ENCODE peak calls at places on chromosomes 12 and 14, in four cellular contexts. B, S, U and Q are unnamed samples.

GRCh38 chr12:4908694-4909396 is 860 bp upstream of the KCNA1 start:
- DNase-seq in S (no peak), U (no peak), B (no peak), Q (no peak)

GRCh38 chr12:115998119-115998633 is 279.3 kb downstream of the MED13L start:
- DNase-seq in U (peak; percentile 61), S (no peak), B (no peak), Q (no peak)

GRCh38 chr12:1835178-1836131 is 15.1 kb downstream of the LRTM2 start:
- DNase-seq in U (no peak), B (no peak), S (no peak), Q (no peak)

GRCh38 chr14:81302613-81303012 is 81.9 kb upstream of the GTF2A1 start:
- DNase-seq in S (no peak), U (no peak), B (no peak), Q (no peak)

GRCh38 chr12:27580561-27581330 is 56.7 kb downstream of the PPFIBP1 start:
- DNase-seq in U (no peak), S (no peak), B (no peak), Q (no peak)

GRCh38 chr12:76878899-76879709 is at the start of gene CSRP2:
- DNase-seq in S (peak; percentile 91), U (peak; percentile 91), B (peak; percentile 91), Q (peak; percentile 85)

GRCh38 chr14:74062809-74063150 is 21.5 kb downstream of the ALDH6A1 start:
- DNase-seq in B (no peak), S (no peak), U (no peak), Q (no peak)

GRCh38 chr12:26701604-26702215 is 131.3 kb downstream of the ITPR2 start:
- DNase-seq in B (no peak), U (no peak), S (no peak), Q (no peak)

GRCh38 chr12:1796515-1797010 is 23.8 kb upstream of the LRTM2 start:
- DNase-seq in B (peak; percentile 38), U (peak; percentile 81), S (peak; percentile 59), Q (peak; percentile 91)

GRCh38 chr12:4700621-4701026 is 19.6 kb upstream of the GALNT8 start:
- DNase-seq in S (peak; percentile 42), B (peak; percentile 56), U (peak; percentile 51), Q (no peak)

DNA sequence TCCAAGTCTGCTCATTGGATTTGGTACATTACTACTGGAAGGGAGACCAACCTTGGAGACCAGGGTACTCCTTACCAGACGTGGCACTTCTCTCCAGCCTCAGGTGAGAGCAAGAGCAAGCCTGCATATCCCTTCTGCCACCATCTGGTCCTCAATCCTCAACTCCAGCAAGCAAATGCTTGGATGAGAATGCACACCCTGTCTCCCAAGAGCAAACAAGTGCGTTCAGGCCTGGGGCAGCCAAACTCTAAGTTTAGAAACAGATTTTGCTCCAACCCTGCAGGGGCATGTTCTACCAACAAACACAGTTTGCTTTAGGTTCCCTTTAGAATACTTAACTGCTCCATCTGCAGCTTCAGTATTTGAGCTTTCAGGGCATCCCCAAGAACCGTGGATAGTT is 56.0 kb upstream of the FICD start:
- DNase-seq in S (no peak), U (no peak), B (no peak), Q (no peak)
- TF ChIP-seq POLR2A in S (no peak), U (no peak), B (no peak), Q (no peak)

GRCh38 chr14:102316048-102316745 is 3.3 kb upstream of the ZNF839 start:
- DNase-seq in U (peak; percentile 55), B (peak; percentile 48), S (peak; percentile 61), Q (no peak)

GRCh38 chr14:102318781-102319276 is 717 bp upstream of the ZNF839 start:
- DNase-seq in B (no peak), U (no peak), S (peak; percentile 50), Q (no peak)

GRCh38 chr14:102317564-102318248 is 1.8 kb upstream of the ZNF839 start:
- DNase-seq in S (no peak), B (peak; percentile 57), U (peak; percentile 66), Q (no peak)

GRCh38 chr14:102314242-102315011 is 5.1 kb upstream of the ZNF839 start:
- DNase-seq in U (peak; percentile 93), S (peak; percentile 91), B (peak; percentile 87), Q (peak; percentile 97)

GRCh38 chr14:102316746-102317563 is 2.6 kb upstream of the ZNF839 start:
- DNase-seq in B (peak; percentile 94), S (peak; percentile 93), U (peak; percentile 97), Q (peak; percentile 99)
- TF ChIP-seq POLR2A in B (peak; percentile 30), S (no peak), U (no peak), Q (no peak)

GRCh38 chr12:48198985-48199384 is 4.1 kb downstream of the OR10AD1 start:
- DNase-seq in U (no peak), B (no peak), S (no peak), Q (no peak)

GRCh38 chr12:48199784-48200198 is 3.3 kb downstream of the OR10AD1 start:
- DNase-seq in B (no peak), U (no peak), S (no peak), Q (no peak)

GRCh38 chr12:48197549-48197966 is 5.5 kb downstream of the OR10AD1 start:
- DNase-seq in S (no peak), U (no peak), B (no peak), Q (no peak)

GRCh38 chr12:48198619-48198973 is 4.5 kb downstream of the OR10AD1 start:
- DNase-seq in U (peak; percentile 64), S (peak; percentile 78), B (peak; percentile 53), Q (peak; percentile 18)

DNA sequence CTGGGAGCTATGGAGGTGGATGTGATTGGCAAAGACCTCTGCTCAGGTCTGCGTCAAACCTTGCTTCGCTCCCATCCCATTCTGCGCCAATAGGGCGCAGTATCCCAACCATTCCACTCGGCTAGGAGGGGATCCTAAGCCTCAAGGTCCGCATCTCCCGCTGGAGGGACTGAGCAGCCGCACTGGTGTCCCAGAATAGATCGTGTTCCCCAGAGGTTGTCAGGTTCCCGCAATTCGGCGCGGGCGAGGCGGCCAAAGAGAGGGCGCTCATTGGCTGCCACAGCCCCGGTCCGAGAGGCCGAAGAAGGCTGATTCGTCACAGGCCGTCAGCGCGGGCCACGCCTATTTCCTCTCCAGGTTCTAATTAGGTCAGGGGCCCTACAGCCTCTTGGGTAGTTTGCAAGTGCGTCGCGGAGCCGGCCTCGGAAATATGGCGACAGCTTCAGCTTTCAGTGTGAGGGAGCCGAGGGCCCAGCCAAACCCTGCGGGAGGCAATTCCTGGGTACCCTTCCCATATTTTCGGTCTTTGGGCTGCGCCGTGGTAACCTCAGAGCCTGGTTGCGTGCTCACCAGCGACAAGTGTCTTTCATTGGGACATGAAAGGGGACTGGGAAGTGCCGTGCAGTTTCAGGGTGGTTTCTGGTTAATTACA is 5.0 kb downstream of the OR10AD1 start:
- DNase-seq in U (peak; percentile 99), S (peak; percentile 96), B (peak; percentile 98), Q (peak; percentile 95)
- TF ChIP-seq POLR2A in U (peak; percentile 99), S (peak; percentile 91), B (peak; percentile 99), Q (no peak)

DNA sequence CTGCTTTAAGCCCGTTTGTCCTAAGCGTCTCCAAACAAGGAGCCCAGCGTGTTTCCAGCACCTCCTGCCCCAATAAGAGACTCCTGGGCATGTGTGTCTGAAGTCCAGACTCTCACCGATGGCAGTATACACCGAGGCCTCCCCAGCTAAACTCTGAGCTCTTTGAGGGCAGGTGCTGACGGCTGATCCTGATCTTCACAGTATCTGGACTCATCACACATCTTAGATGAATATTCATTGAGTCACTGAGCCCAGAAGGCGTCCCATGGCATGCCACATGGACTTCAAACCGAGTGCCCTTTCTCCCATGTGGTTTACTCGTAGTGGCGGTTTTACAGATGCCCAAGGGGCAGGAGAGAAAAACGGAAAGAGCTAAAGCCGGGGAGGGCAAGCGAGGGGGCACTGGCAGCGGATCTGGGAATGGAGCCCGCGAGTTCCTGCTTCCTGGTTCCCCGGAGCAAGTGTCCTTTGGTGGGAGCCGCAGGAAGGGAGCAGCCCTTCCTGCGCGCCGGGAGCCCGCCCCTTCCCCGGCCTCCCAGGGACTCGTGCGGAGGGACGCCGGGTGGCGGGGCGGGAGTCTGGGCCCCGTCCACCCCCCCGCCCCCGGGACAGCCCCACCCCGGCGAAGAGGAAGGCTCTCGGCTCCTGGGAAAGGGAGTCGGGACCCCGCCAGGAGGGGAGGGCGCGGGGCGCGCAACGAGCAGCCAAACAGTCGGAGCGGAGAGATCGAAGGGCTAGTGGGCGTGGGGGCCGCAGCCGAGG is 584 bp upstream of the TEAD4 start:
- DNase-seq in S (peak; percentile 58), B (peak; percentile 73), U (no peak), Q (no peak)
- TF ChIP-seq POLR2A in S (no peak), B (peak; percentile 26), U (no peak), Q (no peak)

GRCh38 chr12:110689002-110689600 is at the start of gene HVCN1:
- DNase-seq in B (peak; percentile 71), U (peak; percentile 82), S (peak; percentile 77), Q (peak; percentile 91)
- TF ChIP-seq POLR2A in B (peak; percentile 31), U (no peak), S (no peak), Q (no peak)